ENCODE peak calls at places on chromosome 9, in five cellular contexts. C, V, K, Q and J are unnamed samples.

GRCh38 chr9:16312962-16313546 is 557.4 kb downstream of the BNC2 start:
- DNase-seq in V (no peak), C (peak; percentile 33), Q (no peak), K (no peak), J (no peak)

GRCh38 chr9:127452481-127453092 is 1.3 kb downstream of the LRSAM1 start:
- DNase-seq in V (no peak), K (no peak), Q (no peak), C (peak; percentile 78), J (peak; percentile 42)

GRCh38 chr9:133991964-133992779 is at the start of gene VAV2:
- DNase-seq in K (peak; percentile 89), V (peak; percentile 29), C (peak; percentile 85), Q (no peak), J (peak; percentile 64)

GRCh38 chr9:75033789-75034473 is 5.8 kb upstream of the CARNMT1 start:
- DNase-seq in K (no peak), Q (no peak), V (no peak), C (no peak), J (no peak)

GRCh38 chr9:90881648-90882047 is 80.0 kb downstream of the SYK start:
- DNase-seq in Q (no peak), C (no peak), K (no peak), V (no peak), J (no peak)

GRCh38 chr9:133050142-133050541 is 11.6 kb upstream of the CEL start:
- DNase-seq in V (no peak), K (no peak), C (no peak), Q (no peak), J (peak; percentile 96)

GRCh38 chr9:2235623-2236022 is 220.5 kb downstream of the SMARCA2 start:
- DNase-seq in K (no peak), C (no peak), Q (no peak), V (no peak), J (no peak)

GRCh38 chr9:133250741-133251170 is 24.2 kb downstream of the ABO start:
- DNase-seq in K (no peak), C (peak; percentile 38), Q (no peak), V (no peak), J (no peak)

GRCh38 chr9:99513441-99514112 is 291.5 kb downstream of the SEC61B start:
- DNase-seq in V (no peak), Q (no peak), C (no peak), K (no peak), J (no peak)

GRCh38 chr9:99516657-99517049 is 294.6 kb downstream of the SEC61B start:
- DNase-seq in V (no peak), C (no peak), K (no peak), Q (no peak), J (no peak)

GRCh38 chr9:99511723-99512122 is 289.6 kb downstream of the SEC61B start:
- DNase-seq in Q (no peak), K (no peak), V (no peak), C (no peak), J (no peak)

GRCh38 chr9:99515087-99515486 is 293.0 kb downstream of the SEC61B start:
- DNase-seq in K (no peak), V (no peak), C (no peak), Q (no peak), J (no peak)

GRCh38 chr9:99515874-99516656 is 294.0 kb downstream of the SEC61B start:
- DNase-seq in Q (no peak), K (no peak), V (no peak), C (no peak), J (no peak)
- H3K27ac ChIP-seq in Q (no peak overlapping the region), K (peak overlapping the region; percentile 45), V (no peak overlapping the region), C (no peak overlapping the region), J (no peak overlapping the region)

GRCh38 chr9:72356019-72356653 is 8.9 kb downstream of the ZFAND5 start:
- DNase-seq in C (no peak), V (no peak), K (no peak), Q (no peak), J (no peak)
- H3K4me1 ChIP-seq in C (peaks cover 53% of the 10 kb centered on the region), V (no peaks in the 10 kb centered on the region), K (peaks cover 33% of the 10 kb centered on the region), Q (peaks cover 82% of the 10 kb centered on the region), J (peaks cover 2% of the 10 kb centered on the region)

DNA sequence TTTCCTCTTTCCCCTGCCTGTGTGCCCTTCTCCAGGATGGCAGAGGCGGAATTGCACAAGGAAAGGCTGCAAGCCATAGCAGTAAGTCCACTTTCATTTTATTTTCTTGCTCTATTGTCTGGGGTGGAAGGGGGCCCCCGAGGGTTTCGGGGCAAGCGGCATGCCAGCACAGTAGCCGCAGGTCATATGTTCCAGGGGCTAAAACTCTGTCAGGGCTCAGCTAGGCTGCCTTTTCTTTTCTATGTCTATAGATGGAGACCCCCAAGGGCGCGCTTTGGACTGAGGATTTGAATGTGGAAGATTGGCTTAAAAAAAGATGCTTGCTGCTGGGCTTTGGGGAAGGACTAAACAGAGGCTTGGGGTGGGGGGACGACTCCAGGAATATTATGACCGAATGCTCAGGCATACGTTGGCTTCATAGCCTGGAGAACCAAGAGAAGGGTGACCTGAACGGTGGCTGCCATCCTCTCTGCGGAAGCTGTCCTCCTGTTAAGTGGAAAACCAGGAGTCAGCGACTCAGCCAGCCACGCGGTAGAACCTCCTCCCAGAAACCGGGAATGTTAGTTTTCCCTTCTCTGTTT is 545 bp downstream of the PALM2AKAP2 start:
- DNase-seq in C (no peak), Q (no peak), V (no peak), K (no peak), J (peak; percentile 65)
- H3K27ac ChIP-seq in C (no peak overlapping the region), Q (peak overlapping the region; percentile 50), V (no peak overlapping the region), K (no peak overlapping the region), J (peak overlapping the region; percentile 81)

GRCh38 chr9:37381094-37381741 is 41.3 kb upstream of the GRHPR start:
- DNase-seq in K (no peak), Q (no peak), C (peak; percentile 67), V (no peak), J (no peak)

GRCh38 chr9:37383876-37384715 is 38.4 kb upstream of the GRHPR start:
- DNase-seq in C (no peak), Q (no peak), K (no peak), V (no peak), J (no peak)

GRCh38 chr9:37383393-37383792 is 39.1 kb upstream of the GRHPR start:
- DNase-seq in C (no peak), V (no peak), K (no peak), Q (no peak), J (no peak)

GRCh38 chr9:37382161-37382981 is 40.1 kb upstream of the GRHPR start:
- DNase-seq in C (no peak), Q (no peak), K (no peak), V (no peak), J (no peak)

DNA sequence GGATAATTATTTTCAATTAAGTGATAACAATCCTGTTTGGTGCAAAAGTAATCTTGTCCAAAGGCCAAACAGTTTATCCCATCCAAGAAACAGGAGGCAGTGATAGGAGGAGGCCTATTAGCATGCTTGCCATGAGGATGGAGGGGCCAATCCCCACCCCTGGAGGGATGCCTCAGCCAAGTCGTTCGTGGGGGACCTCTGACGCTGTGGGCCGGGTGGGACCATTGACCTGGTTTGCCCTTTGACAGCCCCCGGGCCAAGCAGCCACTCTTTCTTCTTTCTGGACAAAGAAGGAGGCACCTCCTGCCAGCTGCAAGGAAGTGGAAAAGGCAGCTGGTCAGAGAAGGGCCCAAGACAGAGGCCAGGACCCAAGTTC is 39.5 kb upstream of the GRHPR start:
- DNase-seq in V (no peak), C (no peak), K (no peak), Q (no peak), J (no peak)
- H3K4me1 ChIP-seq in V (no peaks in the 10 kb centered on the region), C (no peaks in the 10 kb centered on the region), K (peaks cover 4% of the 10 kb centered on the region), Q (no peaks in the 10 kb centered on the region), J (no peaks in the 10 kb centered on the region)

DNA sequence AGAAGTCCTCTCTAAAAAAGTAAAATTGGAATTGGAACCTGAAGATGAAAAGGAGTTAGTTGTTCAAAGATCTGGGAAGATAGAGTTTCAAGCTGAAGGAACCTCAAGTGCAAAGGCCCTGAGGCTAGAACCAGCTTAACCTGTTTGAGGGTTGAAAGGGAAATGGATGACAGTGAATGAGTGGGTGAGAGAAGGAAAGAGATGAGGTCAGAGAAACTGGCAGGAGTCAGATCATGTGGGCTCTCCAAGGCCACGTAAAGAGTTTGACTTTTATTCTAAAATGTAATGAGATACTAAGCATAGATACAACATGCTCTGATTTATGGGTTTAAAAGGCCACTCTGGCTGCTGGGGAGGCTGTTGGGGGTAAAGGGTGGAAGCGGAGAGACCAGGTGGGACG is 2.5 kb upstream of the RAD23B start:
- DNase-seq in C (no peak), K (no peak), Q (no peak), V (peak; percentile 37), J (no peak)
- H3K27ac ChIP-seq in C (no peak overlapping the region), K (peak overlapping the region; percentile 100), Q (peak overlapping the region; percentile 24), V (peak overlapping the region; percentile 19), J (no peak overlapping the region)

GRCh38 chr9:88464851-88465250 is 70.1 kb upstream of the NXNL2 start:
- DNase-seq in V (no peak), Q (no peak), K (no peak), C (no peak), J (no peak)

GRCh38 chr9:88458716-88459115 is 70.5 kb downstream of the SPIN1 start:
- DNase-seq in Q (no peak), V (no peak), K (no peak), C (no peak), J (peak; percentile 72)

GRCh38 chr9:88462191-88462590 is 72.8 kb upstream of the NXNL2 start:
- DNase-seq in V (no peak), C (no peak), K (no peak), Q (no peak), J (no peak)

GRCh38 chr9:88460583-88461332 is 72.5 kb downstream of the SPIN1 start:
- DNase-seq in C (no peak), Q (no peak), K (no peak), V (no peak), J (no peak)
- H3K4me1 ChIP-seq in C (peaks cover 18% of the 10 kb centered on the region), Q (peaks cover 27% of the 10 kb centered on the region), K (no peaks in the 10 kb centered on the region), V (no peaks in the 10 kb centered on the region), J (peaks cover 37% of the 10 kb centered on the region)

DNA sequence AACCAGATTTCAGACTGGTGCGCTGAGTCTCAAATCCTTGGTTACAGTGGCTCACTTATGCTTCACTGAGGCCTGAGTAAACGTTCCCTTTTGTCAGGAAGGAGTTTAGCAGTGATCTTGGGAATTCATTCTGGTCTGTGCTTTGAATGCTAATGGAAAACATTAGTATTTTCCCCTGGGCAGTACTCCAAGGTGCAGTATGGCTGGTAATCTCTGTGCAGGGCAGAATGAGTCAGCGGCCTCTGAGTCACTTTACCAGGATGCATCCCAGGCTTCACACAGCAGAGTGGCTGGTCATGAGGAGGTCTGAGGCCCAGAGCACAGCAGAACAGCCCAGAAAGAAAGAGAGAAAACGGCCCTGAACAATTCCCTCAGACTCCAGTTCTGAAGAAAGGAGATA is 54.0 kb downstream of the PCA3 start:
- DNase-seq in V (peak; percentile 91), Q (peak; percentile 7), C (peak; percentile 95), K (no peak), J (peak; percentile 44)
- H3K27ac ChIP-seq in V (peak overlapping the region; percentile 55), Q (peak overlapping the region; percentile 72), C (peak overlapping the region; percentile 28), K (no peak overlapping the region), J (no peak overlapping the region)

GRCh38 chr9:136055715-136056545 is 39.2 kb downstream of the NACC2 start:
- DNase-seq in C (peak; percentile 39), Q (no peak), V (no peak), K (no peak), J (no peak)
- H3K4me1 ChIP-seq in C (peaks cover 35% of the 10 kb centered on the region), Q (peaks cover 96% of the 10 kb centered on the region), V (peaks cover 44% of the 10 kb centered on the region), K (peaks cover 25% of the 10 kb centered on the region), J (peaks cover 62% of the 10 kb centered on the region)